ENCODE peak calls at places on chromosomes 7 and 10, in seven cellular contexts. V, G, T, P, Z, C and W are unnamed samples.

GRCh38 chr7:100568936-100569844 is 4.5 kb downstream of the SAP25 start:
- DNase-seq in V (no peak), G (peak; percentile 92), T (peak; percentile 41), P (peak; percentile 9), Z (peak; percentile 68), C (peak; percentile 72), W (peak; percentile 68)

GRCh38 chr10:955820-956217 is 24.3 kb upstream of the LARP4B start:
- DNase-seq in V (no peak), G (no peak), T (no peak), P (no peak), Z (no peak), C (no peak), W (no peak)

GRCh38 chr7:9557853-9558252 is 1124.4 kb downstream of the NXPH1 start:
- DNase-seq in V (peak; percentile 3), G (no peak), T (no peak), P (no peak), Z (no peak), C (no peak), W (no peak)

GRCh38 chr7:93132216-93132615 is 14.4 kb upstream of the SAMD9 start:
- DNase-seq in V (no peak), G (no peak), T (no peak), P (no peak), Z (no peak), C (no peak), W (no peak)

GRCh38 chr7:34208878-34209621 is 303.7 kb downstream of the BMPER start:
- DNase-seq in V (no peak), G (no peak), T (no peak), P (no peak), Z (no peak), C (no peak), W (no peak)

GRCh38 chr7:125857606-125858005 is 928.0 kb upstream of the POT1 start:
- DNase-seq in V (no peak), G (no peak), T (no peak), P (no peak), Z (no peak), C (no peak), W (no peak)

GRCh38 chr10:132774905-132775863 is 10.8 kb downstream of the NKX6-2 start:
- DNase-seq in V (no peak), G (no peak), T (no peak), P (no peak), Z (no peak), C (no peak), W (no peak)

GRCh38 chr10:17645591-17646345 is 1.8 kb downstream of the STAM start:
- DNase-seq in V (peak; percentile 18), G (no peak), T (no peak), P (no peak), Z (no peak), C (no peak), W (no peak)

GRCh38 chr7:44221231-44221791 is 20.5 kb downstream of the YKT6 start:
- DNase-seq in V (peak; percentile 71), G (no peak), T (no peak), P (no peak), Z (peak; percentile 50), C (no peak), W (no peak)

GRCh38 chr7:157004050-157004838 is 6.2 kb downstream of the MNX1 start:
- DNase-seq in V (peak; percentile 72), G (no peak), T (no peak), P (no peak), Z (peak; percentile 75), C (peak; percentile 65), W (no peak)

GRCh38 chr7:95303501-95303900 is 20.8 kb downstream of the PON1 start:
- DNase-seq in V (no peak), G (no peak), T (no peak), P (no peak), Z (peak; percentile 16), C (no peak), W (no peak)

GRCh38 chr7:133807610-133808543 is 319.3 kb upstream of the LRGUK start:
- DNase-seq in V (no peak), G (no peak), T (no peak), P (peak; percentile 86), Z (no peak), C (no peak), W (no peak)

GRCh38 chr10:99427566-99428150 is 2.8 kb downstream of the GOT1 start:
- DNase-seq in V (no peak), G (peak; percentile 23), T (no peak), P (no peak), Z (no peak), C (no peak), W (no peak)

GRCh38 chr10:31646519-31646918 is 282.1 kb downstream of the ARHGAP12 start:
- DNase-seq in V (no peak), G (no peak), T (no peak), P (no peak), Z (no peak), C (no peak), W (no peak)

GRCh38 chr7:140260767-140261486 is 84.1 kb upstream of the KDM7A start:
- DNase-seq in V (no peak), G (no peak), T (no peak), P (peak; percentile 62), Z (no peak), C (no peak), W (no peak)

GRCh38 chr7:80060218-80060806 is 74.3 kb upstream of the GNAI1 start:
- DNase-seq in V (peak; percentile 64), G (no peak), T (no peak), P (peak; percentile 87), Z (no peak), C (peak; percentile 49), W (no peak)